ENCODE peak calls at places on chromosomes 12 and 14, in six cellular contexts. Z is ecto neural progenitor cell; K is activated gamma-delta T cell treated with Interleukin-2 at 50 U/mL for 16 hours; M is germinal center; U is cardiac fibroblast; E is activated naive CD8-positive, alpha-beta T cell treated with anti-CD3 and anti-CD28 coated beads for 36 hours. P is an unnamed sample.

GRCh38 chr12:73623421-73623820 is 914.2 kb upstream of the ATXN7L3B start:
- DNase-seq in Z (no peak), K (no peak), M (no peak), U (no peak), E (no peak), P (no peak)

GRCh38 chr12:43896496-43896895 is 60.6 kb downstream of the TMEM117 start:
- DNase-seq in Z (no peak), K (no peak), M (no peak), U (no peak), E (no peak), P (no peak)

GRCh38 chr14:22978873-22979671 is 3.3 kb downstream of the AJUBA start:
- DNase-seq in Z (no peak), K (no peak), M (no peak), U (no peak), E (no peak), P (peak)

GRCh38 chr12:65824314-65824563 is at the start of gene HMGA2:
- DNase-seq in Z (no peak), K (no peak), M (no peak), U (peak), E (no peak), P (peak)

GRCh38 chr12:84270470-84271140 is 642.0 kb downstream of the SLC6A15 start:
- DNase-seq in Z (no peak), K (no peak), M (no peak), U (no peak), E (no peak), P (no peak)

GRCh38 chr14:59166258-59166657 is 22.2 kb upstream of the DAAM1 start:
- DNase-seq in Z (no peak), K (no peak), M (no peak), U (no peak), E (no peak), P (no peak)

GRCh38 chr12:53241623-53242412 is 9.8 kb upstream of the RARG start:
- DNase-seq in Z (peak), K (no peak), M (no peak), U (no peak), E (no peak), P (no peak)

GRCh38 chr12:52521175-52521574 is 981 bp upstream of the KRT5 start:
- DNase-seq in Z (peak), K (no peak), M (no peak), U (peak), E (no peak), P (no peak)

GRCh38 chr14:104794099-104794498 is 1.4 kb downstream of the AKT1 start:
- DNase-seq in Z (peak), K (peak), M (peak), U (peak), E (peak), P (peak)

GRCh38 chr14:69087061-69087461 is 65.9 kb downstream of the DCAF5 start:
- DNase-seq in Z (no peak), K (no peak), M (no peak), U (peak), E (no peak), P (no peak)

GRCh38 chr12:94273272-94273671 is 124.9 kb downstream of the PLXNC1 start:
- DNase-seq in Z (no peak), K (no peak), M (no peak), U (no peak), E (no peak), P (no peak)

GRCh38 chr14:35934499-35934898 is 108.4 kb downstream of the BRMS1L start:
- DNase-seq in Z (no peak), K (no peak), M (no peak), U (no peak), E (no peak), P (no peak)

GRCh38 chr12:50545783-50546182 is 41.0 kb downstream of the DIP2B start:
- DNase-seq in Z (no peak), K (no peak), M (no peak), U (no peak), E (no peak), P (peak)

GRCh38 chr14:68363841-68364711 is 428.8 kb downstream of the ZFP36L1 start:
- DNase-seq in Z (peak), K (no peak), M (no peak), U (peak), E (no peak), P (no peak)

GRCh38 chr12:8501720-8502119 is 11.6 kb upstream of the CLEC4D start:
- DNase-seq in Z (no peak), K (no peak), M (no peak), U (no peak), E (no peak), P (no peak)

GRCh38 chr12:27844427-27845090 is 64.5 kb upstream of the MANSC4 start:
- DNase-seq in Z (no peak), K (no peak), M (no peak), U (peak), E (no peak), P (no peak)

GRCh38 chr12:93183940-93184663 is 193.6 kb upstream of the NUDT4 start:
- DNase-seq in Z (no peak), K (no peak), M (peak), U (peak), E (no peak), P (no peak)

GRCh38 chr14:106737025-106737424 is 1210.6 kb downstream of the TMEM121 start:
- DNase-seq in Z (no peak), K (peak), M (no peak), U (no peak), E (no peak), P (no peak)

GRCh38 chr12:121578230-121579189 is 2.3 kb downstream of the KDM2B start:
- DNase-seq in Z (peak), K (peak), M (peak), U (peak), E (no peak), P (no peak)

GRCh38 chr14:91681893-91682563 is 49.9 kb downstream of the CATSPERB start:
- DNase-seq in Z (no peak), K (no peak), M (no peak), U (no peak), E (peak), P (no peak)

GRCh38 chr14:59041308-59041707 is 147.2 kb upstream of the DAAM1 start:
- DNase-seq in Z (no peak), K (no peak), M (no peak), U (no peak), E (no peak), P (no peak)

GRCh38 chr14:22560638-22561365 is 28.2 kb downstream of the DAD1 start:
- DNase-seq in Z (no peak), K (no peak), M (no peak), U (no peak), E (no peak), P (no peak)

GRCh38 chr14:22977684-22978486 is 4.5 kb downstream of the AJUBA start:
- DNase-seq in Z (peak), K (no peak), M (no peak), U (peak), E (no peak), P (peak)

GRCh38 chr14:66662374-66662773 is 154.4 kb downstream of the GPHN start:
- DNase-seq in Z (no peak), K (no peak), M (no peak), U (peak), E (no peak), P (peak)

GRCh38 chr14:66121859-66122258 is 364.3 kb upstream of the CCDC196 start:
- DNase-seq in Z (no peak), K (no peak), M (no peak), U (no peak), E (no peak), P (no peak)

GRCh38 chr12:80958162-80958561 is 20.4 kb upstream of the LIN7A start:
- DNase-seq in Z (no peak), K (no peak), M (no peak), U (no peak), E (no peak), P (no peak)

GRCh38 chr12:125324861-125325260 is 259.6 kb downstream of the AACS start:
- DNase-seq in Z (no peak), K (no peak), M (no peak), U (no peak), E (no peak), P (no peak)

GRCh38 chr14:102362545-102363181 is at the start of the genes CINP and TECPR2:
- DNase-seq in Z (peak), K (peak), M (peak), U (peak), E (peak), P (peak)

GRCh38 chr12:68403711-68404110 is 71.5 kb upstream of the MDM1 start:
- DNase-seq in Z (peak), K (no peak), M (no peak), U (no peak), E (no peak), P (no peak)

GRCh38 chr14:96502621-96503251 is 554 bp downstream of the PAPOLA start:
- DNase-seq in Z (no peak), K (no peak), M (peak), U (peak), E (peak), P (no peak)

GRCh38 chr12:119819322-119819721 is 57.8 kb downstream of the CIT start:
- DNase-seq in Z (no peak), K (no peak), M (no peak), U (no peak), E (no peak), P (no peak)

GRCh38 chr14:104395941-104396681 is 183.5 kb upstream of the C14orf180 start:
- DNase-seq in Z (peak), K (no peak), M (no peak), U (no peak), E (no peak), P (no peak)

GRCh38 chr14:99065551-99065950 is 206.4 kb downstream of the BCL11B start:
- DNase-seq in Z (no peak), K (no peak), M (no peak), U (no peak), E (no peak), P (no peak)

P was measured in foreskin fibroblast.